ENCODE peak calls at places on chromosomes 6 and 20, in six cellular contexts. K is cardiac fibroblast; X is IMR-90; Y is stimulated activated CD4-positive, alpha-beta T cell treated with anti-CD3 and anti-CD28 coated beads, Interleukin-4, amount 100 ng/mL, for 48 hours; T is HS-5; U is esophagus squamous epithelium. Q is an unnamed sample.

GRCh38 chr6:85551264-85551663 is 42.4 kb downstream of the SNX14 start:
- DNase-seq in X (no peak), Y (no peak), T (no peak), U (no peak), K (no peak), Q (no peak)

GRCh38 chr6:139473239-139473701 is 98.8 kb upstream of the CITED2 start:
- DNase-seq in Y (no peak), K (peak), U (no peak), T (no peak), X (no peak), Q (no peak)

GRCh38 chr6:82138075-82138791 is 109.3 kb downstream of the IBTK start:
- DNase-seq in U (no peak), X (no peak), K (no peak), Y (no peak), T (no peak), Q (no peak)

GRCh38 chr6:167696261-167696660 is 130.4 kb upstream of the AFDN start:
- DNase-seq in K (no peak), U (no peak), X (no peak), T (no peak), Y (no peak), Q (no peak)

GRCh38 chr6:82072771-82073170 is 174.8 kb downstream of the IBTK start:
- DNase-seq in U (no peak), X (peak), T (peak), Y (no peak), K (no peak), Q (peak)

GRCh38 chr6:142478117-142478516 is 176.3 kb downstream of the ADGRG6 start:
- DNase-seq in K (peak), Y (no peak), X (peak), U (no peak), T (peak), Q (peak)

GRCh38 chr6:111757342-111757741 is 115.9 kb downstream of the FYN start:
- DNase-seq in T (no peak), U (no peak), Y (no peak), X (peak), K (peak), Q (no peak)

GRCh38 chr6:84847349-84848160 is 83.2 kb upstream of the TBX18 start:
- DNase-seq in X (no peak), U (no peak), K (peak), T (no peak), Y (no peak), Q (peak)

GRCh38 chr20:55143605-55144004 is 668.2 kb downstream of the DOK5 start:
- DNase-seq in Y (no peak), T (no peak), X (no peak), U (no peak), K (no peak), Q (no peak)

GRCh38 chr6:134564705-134565104 is 246.8 kb upstream of the SGK1 start:
- DNase-seq in U (no peak), T (no peak), X (no peak), Y (no peak), K (no peak), Q (no peak)

GRCh38 chr6:33847867-33848266 is 44.1 kb upstream of the MLN start:
- DNase-seq in Y (no peak), T (no peak), X (no peak), U (no peak), K (no peak), Q (no peak)

GRCh38 chr20:6768228-6769185 is 1.0 kb downstream of the BMP2 start:
- DNase-seq in T (no peak), X (peak), K (peak), Y (no peak), U (no peak), Q (peak)

GRCh38 chr6:151782560-151782959 is 24.9 kb upstream of the ESR1 start:
- DNase-seq in K (no peak), X (no peak), T (no peak), Y (no peak), U (no peak), Q (no peak)

GRCh38 chr6:166800110-166800509 is 156.2 kb downstream of the RNASET2 start:
- DNase-seq in T (no peak), X (no peak), Y (no peak), K (no peak), U (no peak), Q (no peak)

GRCh38 chr20:21100590-21101452 is 5.3 kb downstream of the LINC00237 start:
- DNase-seq in T (no peak), Y (no peak), K (no peak), X (peak), U (no peak), Q (peak)

GRCh38 chr6:151021878-151022277 is 156.4 kb downstream of the MTHFD1L start:
- DNase-seq in K (peak), U (no peak), X (peak), T (no peak), Y (no peak), Q (peak)

GRCh38 chr20:2102585-2103453 is 1.2 kb downstream of the STK35 start:
- DNase-seq in T (no peak), Y (peak), X (peak), K (peak), U (peak), Q (peak)

GRCh38 chr20:60054716-60055371 is 96.6 kb downstream of the CDH26 start:
- DNase-seq in T (no peak), U (no peak), Y (no peak), K (no peak), X (no peak), Q (no peak)

GRCh38 chr6:107987805-107988204 is 29.8 kb upstream of the SEC63 start:
- DNase-seq in K (no peak), T (no peak), X (no peak), Y (no peak), U (no peak), Q (no peak)

GRCh38 chr20:3839328-3839727 is 7.3 kb upstream of the MAVS start:
- DNase-seq in U (no peak), Y (no peak), X (no peak), T (no peak), K (peak), Q (no peak)

GRCh38 chr20:63498950-63499332 is at the start of gene EEF1A2:
- DNase-seq in Y (no peak), X (no peak), U (no peak), K (no peak), T (no peak), Q (no peak)

GRCh38 chr20:43955244-43956191 is 40.9 kb downstream of the TOX2 start:
- DNase-seq in Y (peak), K (peak), T (peak), U (no peak), X (peak), Q (peak)

GRCh38 chr6:143158113-143158581 is 97.5 kb downstream of the AIG1 start:
- DNase-seq in K (no peak), X (peak), Y (no peak), T (no peak), U (no peak), Q (peak)

GRCh38 chr6:154482858-154483257 is 27.6 kb downstream of the CNKSR3 start:
- DNase-seq in U (no peak), K (peak), X (peak), Y (no peak), T (no peak), Q (no peak)

GRCh38 chr6:16338577-16339262 is 100.3 kb downstream of the GMPR start:
- DNase-seq in K (peak), Y (no peak), X (peak), U (peak), T (peak), Q (peak)

GRCh38 chr20:35523298-35523888 is 6.1 kb downstream of the C20orf173 start:
- DNase-seq in X (no peak), Y (no peak), U (no peak), T (no peak), K (peak), Q (peak)

GRCh38 chr6:167093406-167093921 is 29.4 kb upstream of the CCR6 start:
- DNase-seq in K (no peak), T (no peak), X (no peak), U (no peak), Y (no peak), Q (no peak)

GRCh38 chr6:7085911-7086310 is 21.9 kb upstream of the RREB1 start:
- DNase-seq in T (no peak), K (peak), X (no peak), Y (no peak), U (no peak), Q (no peak)

GRCh38 chr6:136846046-136846445 is 23.7 kb downstream of the PEX7 start:
- DNase-seq in X (peak), K (peak), Y (peak), T (no peak), U (no peak), Q (peak)

GRCh38 chr20:34389206-34389953 is 26.3 kb downstream of the ITCH start:
- DNase-seq in K (no peak), Y (no peak), T (peak), U (no peak), X (no peak), Q (no peak)

GRCh38 chr6:7561153-7561964 is 19.9 kb downstream of the DSP start:
- DNase-seq in T (no peak), K (peak), U (no peak), X (peak), Y (no peak), Q (no peak)

GRCh38 chr6:97294451-97294850 is 11.4 kb upstream of the MMS22L start:
- DNase-seq in K (peak), Y (no peak), T (no peak), X (peak), U (no peak), Q (peak)

GRCh38 chr6:134058622-134059366 is 6.4 kb upstream of the SLC2A12 start:
- DNase-seq in X (peak), U (no peak), T (no peak), K (no peak), Y (no peak), Q (no peak)

GRCh38 chr20:44073011-44073674 is 113.8 kb downstream of the JPH2 start:
- DNase-seq in K (no peak), Y (no peak), T (no peak), X (no peak), U (no peak), Q (no peak)

GRCh38 chr6:20877008-20877937 is 343.0 kb downstream of the CDKAL1 start:
- DNase-seq in K (peak), X (peak), Y (peak), U (peak), T (peak), Q (peak)

Q was measured in fibroblast of villous mesenchyme.